ENCODE peak calls at places on chromosomes 12 and 14, in ten cellular contexts. B, M, K, V, N, T, O, I, H and W are unnamed samples.

GRCh38 chr12:95116773-95117172 is 43.4 kb upstream of the NR2C1 start:
- DNase-seq in B (no peak), M (no peak), K (no peak), V (peak; percentile 82), N (no peak), T (no peak), O (no peak), I (no peak), H (peak; percentile 61), W (no peak)

GRCh38 chr12:113247123-113248045 is 26.1 kb downstream of the TPCN1 start:
- DNase-seq in B (peak; percentile 68), M (no peak), K (no peak), V (no peak), N (no peak), T (peak; percentile 65), O (peak; percentile 58), I (no peak), H (no peak), W (peak; percentile 97)

GRCh38 chr12:20711846-20712245 is 16.7 kb downstream of the SLCO1C1 start:
- DNase-seq in B (no peak), M (no peak), K (no peak), V (no peak), N (no peak), T (no peak), O (no peak), I (no peak), H (no peak), W (no peak)

GRCh38 chr12:2297658-2298057 is 244.9 kb downstream of the CACNA1C start:
- DNase-seq in B (no peak), M (no peak), K (no peak), V (no peak), N (no peak), T (no peak), O (no peak), I (no peak), H (no peak), W (no peak)

GRCh38 chr14:94004015-94004414 is 6.9 kb downstream of the CCDC197 start:
- DNase-seq in B (no peak), M (no peak), K (no peak), V (no peak), N (no peak), T (no peak), O (no peak), I (no peak), H (no peak), W (no peak)

GRCh38 chr14:104143071-104143470 is 4.7 kb downstream of the KIF26A start:
- DNase-seq in B (no peak), M (no peak), K (peak; percentile 28), V (no peak), N (no peak), T (peak; percentile 55), O (no peak), I (no peak), H (no peak), W (no peak)

GRCh38 chr14:24372701-24373416 is 4.9 kb downstream of the NFATC4 start:
- DNase-seq in B (no peak), M (no peak), K (no peak), V (no peak), N (no peak), T (peak; percentile 82), O (peak; percentile 40), I (peak; percentile 39), H (no peak), W (no peak)

GRCh38 chr12:57759360-57759980 is 4.6 kb downstream of the MARCHF9 start:
- DNase-seq in B (no peak), M (no peak), K (no peak), V (no peak), N (no peak), T (no peak), O (peak; percentile 35), I (no peak), H (peak; percentile 68), W (peak; percentile 52)

GRCh38 chr12:25828188-25828587 is 130.3 kb upstream of the RASSF8 start:
- DNase-seq in B (no peak), M (no peak), K (no peak), V (no peak), N (no peak), T (no peak), O (no peak), I (no peak), H (no peak), W (no peak)

GRCh38 chr14:32313977-32314376 is 15.1 kb upstream of the AKAP6 start:
- DNase-seq in B (no peak), M (no peak), K (no peak), V (no peak), N (peak; percentile 13), T (no peak), O (no peak), I (no peak), H (no peak), W (no peak)

GRCh38 chr12:53974084-53975018 is at the start of gene HOTAIR:
- DNase-seq in B (no peak), M (no peak), K (peak; percentile 82), V (no peak), N (no peak), T (no peak), O (no peak), I (peak; percentile 61), H (peak; percentile 39), W (peak; percentile 76)

GRCh38 chr12:132275110-132275531 is 54.3 kb downstream of the GALNT9 start:
- DNase-seq in B (peak; percentile 20), M (no peak), K (no peak), V (peak; percentile 82), N (peak; percentile 43), T (peak; percentile 51), O (no peak), I (no peak), H (peak; percentile 83), W (peak; percentile 40)

GRCh38 chr14:60563113-60563512 is 54.2 kb downstream of the SIX6 start:
- DNase-seq in B (peak; percentile 74), M (no peak), K (no peak), V (no peak), N (no peak), T (no peak), O (no peak), I (no peak), H (no peak), W (no peak)

GRCh38 chr12:77102691-77103090 is 37.3 kb upstream of the E2F7 start:
- DNase-seq in B (peak; percentile 79), M (no peak), K (no peak), V (peak; percentile 19), N (no peak), T (no peak), O (no peak), I (no peak), H (no peak), W (no peak)

DNA sequence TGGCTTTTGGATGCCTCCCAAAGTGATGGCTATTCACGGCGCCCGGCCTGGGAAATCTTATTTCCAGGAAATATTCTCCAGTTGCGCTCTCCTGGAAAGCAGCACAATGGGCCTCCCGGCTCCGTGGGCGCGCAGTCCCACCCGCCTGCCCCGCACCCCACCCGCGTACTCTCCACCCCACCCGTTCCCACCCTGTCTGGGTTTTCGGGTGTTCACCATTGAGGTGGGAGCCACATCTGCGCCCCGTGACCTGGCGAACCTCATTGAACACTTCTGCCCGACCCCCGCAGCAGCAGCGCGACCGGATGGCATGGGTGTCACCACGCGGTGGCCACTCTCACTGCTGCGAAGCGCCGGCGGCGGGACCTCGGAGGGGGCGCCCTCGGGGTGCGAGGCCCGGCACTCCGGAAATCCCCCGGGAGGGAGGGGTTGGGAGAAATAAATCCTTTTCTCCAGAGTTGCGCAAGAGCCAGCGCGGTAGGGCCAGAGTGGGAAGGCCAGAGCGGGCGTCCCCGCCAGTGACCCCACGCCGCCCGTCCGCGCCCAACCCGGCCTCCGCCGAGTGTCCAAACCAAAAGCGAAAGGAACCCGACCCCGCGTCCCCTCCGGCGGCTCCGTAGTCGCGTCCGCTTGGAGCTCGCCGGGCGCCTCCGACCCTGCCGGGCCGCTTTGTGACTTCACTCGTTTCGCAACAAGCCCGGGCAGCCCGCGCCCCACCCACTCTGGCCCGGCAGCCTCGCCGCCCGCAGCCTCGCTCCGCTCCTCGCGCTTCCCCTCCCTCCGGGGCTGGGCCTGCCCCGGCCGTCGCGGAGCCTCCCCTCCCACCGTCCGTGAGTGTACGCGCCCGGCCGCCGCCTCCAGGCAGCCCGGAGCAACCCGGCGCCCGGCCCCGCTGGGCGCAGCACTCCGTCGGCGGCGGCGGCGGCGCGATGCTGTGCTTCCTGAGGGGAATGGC is at the start of gene DRAM1:
- DNase-seq in B (peak; percentile 89), M (peak; percentile 80), K (peak; percentile 98), V (peak; percentile 56), N (peak; percentile 94), T (peak; percentile 96), O (peak; percentile 95), I (peak; percentile 93), H (peak; percentile 92), W (peak; percentile 97)
- TF ChIP-seq POLR2A in B (peak; percentile 88), M (peak; percentile 86), K (peak; percentile 89), V (peak; percentile 69), N (peak; percentile 83), T (no peak), O (peak; percentile 72), I (peak; percentile 75), H (peak; percentile 42), W (peak; percentile 61)

GRCh38 chr14:49310298-49310697 is 275.9 kb downstream of the RPS29 start:
- DNase-seq in B (no peak), M (no peak), K (no peak), V (no peak), N (no peak), T (no peak), O (no peak), I (no peak), H (no peak), W (no peak)

GRCh38 chr14:49303952-49304516 is 282.1 kb downstream of the RPS29 start:
- DNase-seq in B (peak; percentile 13), M (no peak), K (no peak), V (no peak), N (no peak), T (no peak), O (peak; percentile 35), I (no peak), H (no peak), W (peak; percentile 42)

GRCh38 chr14:49306152-49306751 is 279.9 kb downstream of the RPS29 start:
- DNase-seq in B (peak; percentile 7), M (no peak), K (no peak), V (peak; percentile 18), N (no peak), T (no peak), O (no peak), I (no peak), H (peak; percentile 6), W (peak; percentile 34)
- TF ChIP-seq CTCF in B (peak; percentile 44), M (no peak), K (no peak), V (peak; percentile 39), N (peak; percentile 21), T (no peak), O (peak; percentile 33), I (no peak), H (peak; percentile 50), W (peak; percentile 29)

DNA sequence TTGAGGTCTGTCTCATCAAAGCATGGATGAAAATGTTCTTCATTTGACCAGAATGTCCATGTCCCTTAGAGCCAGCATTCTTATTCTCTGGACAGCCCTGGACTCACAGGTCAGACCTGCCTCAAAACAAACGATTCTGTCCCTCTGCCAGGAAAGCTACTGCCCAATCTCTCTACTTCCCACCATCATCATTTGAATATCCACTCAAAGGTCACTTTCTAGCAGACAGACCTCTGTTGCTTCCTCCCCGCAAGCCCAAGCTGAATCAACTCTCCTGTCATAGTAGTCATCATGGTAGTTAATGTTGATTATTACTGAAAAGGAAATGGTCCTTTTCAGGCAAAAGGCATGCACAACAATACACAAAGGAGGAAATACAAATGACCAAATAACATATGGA is 39.6 kb upstream of the CPM start:
- DNase-seq in B (no peak), M (no peak), K (no peak), V (no peak), N (no peak), T (no peak), O (no peak), I (no peak), H (no peak), W (no peak)
- TF ChIP-seq POLR2A in B (no peak), M (no peak), K (no peak), V (no peak), N (no peak), T (no peak), O (no peak), I (no peak), H (no peak), W (no peak)

GRCh38 chr14:69612759-69613145 is 1.4 kb downstream of the SUSD6 start:
- DNase-seq in B (no peak), M (no peak), K (no peak), V (peak; percentile 7), N (no peak), T (no peak), O (no peak), I (no peak), H (no peak), W (no peak)
- TF ChIP-seq CTCF in B (peak; percentile 15), M (no peak), K (no peak), V (peak; percentile 22), N (no peak), T (no peak), O (no peak), I (peak; percentile 10), H (peak; percentile 33), W (no peak)